ENCODE peak calls at places on chromosome 16, in six cellular contexts. J is effector memory CD8-positive, alpha-beta T cell; L is NCI-H748 treated with DMSO at 0.1 percent for 48 hours; S is naive thymus-derived CD4-positive, alpha-beta T cell; K is WTC11; O is mesendoderm. F is an unnamed sample.

GRCh38 chr16:24737391-24737871 is 8.0 kb downstream of the TNRC6A start:
- DNase-seq in O (no peak), K (no peak), J (no peak), S (no peak), L (no peak), F (no peak)

GRCh38 chr16:6602401-6602800 is 730.2 kb upstream of the RBFOX1 start:
- DNase-seq in K (no peak), J (no peak), O (no peak), S (no peak), L (no peak), F (no peak)

GRCh38 chr16:82533161-82533560 is 93.6 kb upstream of the CDH13 start:
- DNase-seq in L (no peak), J (no peak), S (no peak), K (no peak), O (no peak), F (no peak)

GRCh38 chr16:81752225-81752875 is 26.7 kb upstream of the PLCG2 start:
- DNase-seq in S (no peak), J (no peak), K (no peak), O (peak), L (no peak), F (peak)

GRCh38 chr16:734208-734980 is 6.4 kb downstream of the CIAO3 start:
- DNase-seq in S (no peak), K (no peak), O (no peak), L (no peak), J (no peak), F (no peak)

GRCh38 chr16:21260870-21261791 is 17.0 kb downstream of the CRYM start:
- DNase-seq in K (no peak), L (no peak), O (no peak), J (no peak), S (no peak), F (no peak)

GRCh38 chr16:48160575-48160974 is 4.8 kb upstream of the ABCC12 start:
- DNase-seq in L (no peak), S (no peak), O (no peak), K (no peak), J (no peak), F (no peak)

GRCh38 chr16:84520778-84521770 is 16.6 kb upstream of the MEAK7 start:
- DNase-seq in S (no peak), L (peak), O (no peak), K (no peak), J (no peak), F (no peak)

GRCh38 chr16:27703545-27703944 is 153.6 kb downstream of the KATNIP start:
- DNase-seq in J (no peak), K (no peak), O (no peak), L (no peak), S (no peak), F (no peak)

GRCh38 chr16:58466396-58466795 is 33.5 kb upstream of the NDRG4 start:
- DNase-seq in S (no peak), L (no peak), J (no peak), K (no peak), O (no peak), F (no peak)

GRCh38 chr16:30350134-30350871 is 4.8 kb downstream of the CD2BP2 start:
- DNase-seq in L (no peak), S (no peak), O (no peak), J (no peak), K (no peak), F (no peak)

GRCh38 chr16:66741131-66741900 is 10.1 kb downstream of the DYNC1LI2 start:
- DNase-seq in O (peak), J (no peak), L (no peak), K (no peak), S (no peak), F (no peak)

GRCh38 chr16:4795181-4795827 is at the start of gene SMIM22:
- DNase-seq in S (no peak), L (peak), K (no peak), O (no peak), J (no peak), F (no peak)

GRCh38 chr16:13056607-13057006 is 155.2 kb downstream of the SHISA9 start:
- DNase-seq in S (no peak), K (no peak), J (no peak), O (no peak), L (no peak), F (no peak)

GRCh38 chr16:28073836-28074235 is 10.3 kb upstream of the GSG1L start:
- DNase-seq in K (no peak), O (no peak), J (no peak), S (no peak), L (no peak), F (no peak)

GRCh38 chr16:90046122-90046970 is 27.1 kb upstream of the DBNDD1 start:
- DNase-seq in J (no peak), L (no peak), S (no peak), K (peak), O (peak), F (no peak)

GRCh38 chr16:10888320-10888937 is 11.4 kb downstream of the CIITA start:
- DNase-seq in S (no peak), K (no peak), L (no peak), J (no peak), O (no peak), F (peak)

GRCh38 chr16:75566889-75567255 is 693 bp downstream of the GABARAPL2 start:
- DNase-seq in O (no peak), K (peak), J (peak), S (no peak), L (no peak), F (no peak)

GRCh38 chr16:46986896-46987295 is 13.4 kb upstream of the DNAJA2 start:
- DNase-seq in S (no peak), K (no peak), O (no peak), J (no peak), L (no peak), F (no peak)

GRCh38 chr16:78002915-78003538 is 19.3 kb upstream of the CLEC3A start:
- DNase-seq in L (peak), O (peak), K (peak), J (peak), S (peak), F (peak)

GRCh38 chr16:72612271-72612670 is 435.7 kb downstream of the ZFHX3 start:
- DNase-seq in K (no peak), L (no peak), J (no peak), S (no peak), O (no peak), F (no peak)

GRCh38 chr16:24046442-24046841 is 209.7 kb upstream of the CACNG3 start:
- DNase-seq in L (no peak), J (no peak), S (no peak), K (peak), O (peak), F (no peak)

GRCh38 chr16:63787014-63787413 is 1334.8 kb downstream of the CDH11 start:
- DNase-seq in L (no peak), S (no peak), K (no peak), O (peak), J (no peak), F (no peak)

GRCh38 chr16:48971571-48972071 is 310.0 kb downstream of the CBLN1 start:
- DNase-seq in K (no peak), L (no peak), J (no peak), S (no peak), O (peak), F (no peak)

GRCh38 chr16:4692460-4693295 is 684 bp upstream of the NUDT16L1 start:
- DNase-seq in O (no peak), J (no peak), S (no peak), L (no peak), K (no peak), F (peak)

GRCh38 chr16:50291719-50292565 is 25.6 kb downstream of the ADCY7 start:
- DNase-seq in J (no peak), O (no peak), K (no peak), L (no peak), S (no peak), F (no peak)

GRCh38 chr16:28261916-28262315 is 30.4 kb upstream of the SBK1 start:
- DNase-seq in L (no peak), O (no peak), J (no peak), S (no peak), K (no peak), F (no peak)

GRCh38 chr16:64152010-64152767 is 969.7 kb downstream of the CDH11 start:
- DNase-seq in L (no peak), O (no peak), S (no peak), K (no peak), J (no peak), F (no peak)

GRCh38 chr16:85056211-85056748 is 28.7 kb downstream of the KIAA0513 start:
- DNase-seq in S (no peak), L (no peak), O (peak), J (no peak), K (peak), F (no peak)

GRCh38 chr16:27823438-27823820 is 240.1 kb downstream of the GSG1L start:
- DNase-seq in L (no peak), J (no peak), S (no peak), K (no peak), O (no peak), F (no peak)

GRCh38 chr16:70402916-70403659 is 35.8 kb downstream of the ST3GAL2 start:
- DNase-seq in S (no peak), J (no peak), K (no peak), L (no peak), O (no peak), F (no peak)

GRCh38 chr16:30884760-30885159 is 9.1 kb downstream of the BCL7C start:
- DNase-seq in J (no peak), K (no peak), O (no peak), S (no peak), L (no peak), F (no peak)

GRCh38 chr16:67235816-67236547 is 9.1 kb downstream of the TMEM208 start:
- DNase-seq in L (no peak), J (no peak), K (no peak), S (peak), O (no peak), F (no peak)

GRCh38 chr16:9755076-9755475 is 427.2 kb downstream of the GRIN2A start:
- DNase-seq in S (no peak), L (no peak), K (no peak), J (no peak), O (peak), F (no peak)